ENCODE peak calls at places on chromosomes 16 and 17, in eight cellular contexts. One of them, this sample, is unnamed.

GRCh38 chr17:6323626-6324356 is 111.1 kb downstream of the AIPL1 start:
- DNase-seq in stimulated activated CD4-positive, alpha-beta T cell treated with anti-CD3 and anti-CD28 coated beads, Interleukin-2, amount 100 ng/mL, for 48 hours: no peak
- DNase-seq in NCI-H2081: no peak
- DNase-seq in thoracic aorta: no peak
- DNase-seq in Kasumi-1: no peak
- DNase-seq in foreskin fibroblast: no peak
- DNase-seq in Caki2: peak; percentile 39
- DNase-seq in skeletal muscle cell: no peak
- DNase-seq in this sample: no peak

GRCh38 chr17:44381810-44382209 is 7.6 kb downstream of the ITGA2B start:
- DNase-seq in skeletal muscle cell: no peak
- DNase-seq in Caki2: no peak
- DNase-seq in Kasumi-1: no peak
- DNase-seq in stimulated activated CD4-positive, alpha-beta T cell treated with anti-CD3 and anti-CD28 coated beads, Interleukin-2, amount 100 ng/mL, for 48 hours: no peak
- DNase-seq in NCI-H2081: no peak
- DNase-seq in foreskin fibroblast: no peak
- DNase-seq in thoracic aorta: no peak
- DNase-seq in this sample: no peak

GRCh38 chr17:55402374-55402773 is 19.3 kb downstream of the MMD start:
- DNase-seq in stimulated activated CD4-positive, alpha-beta T cell treated with anti-CD3 and anti-CD28 coated beads, Interleukin-2, amount 100 ng/mL, for 48 hours: no peak
- DNase-seq in thoracic aorta: no peak
- DNase-seq in NCI-H2081: no peak
- DNase-seq in skeletal muscle cell: no peak
- DNase-seq in Kasumi-1: no peak
- DNase-seq in foreskin fibroblast: no peak
- DNase-seq in Caki2: no peak
- DNase-seq in this sample: no peak

GRCh38 chr16:35184356-35184870 is 1725.0 kb downstream of the TP53TG3F start:
- DNase-seq in Caki2: no peak
- DNase-seq in Kasumi-1: no peak
- DNase-seq in skeletal muscle cell: no peak
- DNase-seq in foreskin fibroblast: no peak
- DNase-seq in NCI-H2081: no peak
- DNase-seq in stimulated activated CD4-positive, alpha-beta T cell treated with anti-CD3 and anti-CD28 coated beads, Interleukin-2, amount 100 ng/mL, for 48 hours: no peak
- DNase-seq in thoracic aorta: no peak
- DNase-seq in this sample: no peak

GRCh38 chr17:3685174-3685812 is 10.7 kb downstream of the P2RX5 start:
- DNase-seq in thoracic aorta: no peak
- DNase-seq in skeletal muscle cell: no peak
- DNase-seq in Caki2: no peak
- DNase-seq in Kasumi-1: no peak
- DNase-seq in stimulated activated CD4-positive, alpha-beta T cell treated with anti-CD3 and anti-CD28 coated beads, Interleukin-2, amount 100 ng/mL, for 48 hours: no peak
- DNase-seq in foreskin fibroblast: no peak
- DNase-seq in NCI-H2081: no peak
- DNase-seq in this sample: no peak

GRCh38 chr17:29588561-29589411 is 662 bp downstream of the GIT1 start:
- DNase-seq in stimulated activated CD4-positive, alpha-beta T cell treated with anti-CD3 and anti-CD28 coated beads, Interleukin-2, amount 100 ng/mL, for 48 hours: no peak
- DNase-seq in Kasumi-1: peak; percentile 22
- DNase-seq in foreskin fibroblast: peak; percentile 60
- DNase-seq in Caki2: no peak
- DNase-seq in skeletal muscle cell: no peak
- DNase-seq in NCI-H2081: peak; percentile 27
- DNase-seq in thoracic aorta: no peak
- DNase-seq in this sample: no peak

GRCh38 chr16:66858740-66859396 is 14.7 kb downstream of the CA7 start:
- DNase-seq in skeletal muscle cell: no peak
- DNase-seq in thoracic aorta: no peak
- DNase-seq in stimulated activated CD4-positive, alpha-beta T cell treated with anti-CD3 and anti-CD28 coated beads, Interleukin-2, amount 100 ng/mL, for 48 hours: no peak
- DNase-seq in foreskin fibroblast: peak; percentile 66
- DNase-seq in NCI-H2081: peak; percentile 1
- DNase-seq in Kasumi-1: no peak
- DNase-seq in Caki2: peak; percentile 42
- DNase-seq in this sample: no peak

GRCh38 chr17:49670002-49670401 is 7.9 kb downstream of the SPOP start:
- DNase-seq in Kasumi-1: no peak
- DNase-seq in Caki2: no peak
- DNase-seq in thoracic aorta: no peak
- DNase-seq in stimulated activated CD4-positive, alpha-beta T cell treated with anti-CD3 and anti-CD28 coated beads, Interleukin-2, amount 100 ng/mL, for 48 hours: no peak
- DNase-seq in NCI-H2081: no peak
- DNase-seq in skeletal muscle cell: no peak
- DNase-seq in foreskin fibroblast: no peak
- DNase-seq in this sample: no peak

GRCh38 chr17:57278740-57279387 is 22.5 kb downstream of the MSI2 start:
- DNase-seq in foreskin fibroblast: no peak
- DNase-seq in thoracic aorta: no peak
- DNase-seq in Caki2: no peak
- DNase-seq in stimulated activated CD4-positive, alpha-beta T cell treated with anti-CD3 and anti-CD28 coated beads, Interleukin-2, amount 100 ng/mL, for 48 hours: no peak
- DNase-seq in skeletal muscle cell: no peak
- DNase-seq in NCI-H2081: no peak
- DNase-seq in Kasumi-1: no peak
- DNase-seq in this sample: no peak

GRCh38 chr16:2468725-2469398 is 2.2 kb upstream of the NTN3 start:
- DNase-seq in stimulated activated CD4-positive, alpha-beta T cell treated with anti-CD3 and anti-CD28 coated beads, Interleukin-2, amount 100 ng/mL, for 48 hours: no peak
- DNase-seq in foreskin fibroblast: no peak
- DNase-seq in Kasumi-1: no peak
- DNase-seq in Caki2: no peak
- DNase-seq in NCI-H2081: peak; percentile 95
- DNase-seq in skeletal muscle cell: no peak
- DNase-seq in thoracic aorta: no peak
- DNase-seq in this sample: no peak

GRCh38 chr17:78766225-78766624 is 15.8 kb downstream of the CYTH1 start:
- DNase-seq in thoracic aorta: no peak
- DNase-seq in NCI-H2081: no peak
- DNase-seq in foreskin fibroblast: no peak
- DNase-seq in Caki2: no peak
- DNase-seq in stimulated activated CD4-positive, alpha-beta T cell treated with anti-CD3 and anti-CD28 coated beads, Interleukin-2, amount 100 ng/mL, for 48 hours: no peak
- DNase-seq in skeletal muscle cell: no peak
- DNase-seq in Kasumi-1: no peak
- DNase-seq in this sample: no peak

GRCh38 chr17:57357830-57358426 is 101.6 kb downstream of the MSI2 start:
- DNase-seq in NCI-H2081: no peak
- DNase-seq in foreskin fibroblast: no peak
- DNase-seq in Caki2: no peak
- DNase-seq in thoracic aorta: no peak
- DNase-seq in Kasumi-1: no peak
- DNase-seq in stimulated activated CD4-positive, alpha-beta T cell treated with anti-CD3 and anti-CD28 coated beads, Interleukin-2, amount 100 ng/mL, for 48 hours: no peak
- DNase-seq in skeletal muscle cell: no peak
- DNase-seq in this sample: no peak

GRCh38 chr16:85586360-85587145 is 26.6 kb upstream of the GSE1 start:
- DNase-seq in Kasumi-1: no peak
- DNase-seq in NCI-H2081: peak; percentile 65
- DNase-seq in foreskin fibroblast: peak; percentile 76
- DNase-seq in skeletal muscle cell: no peak
- DNase-seq in thoracic aorta: no peak
- DNase-seq in stimulated activated CD4-positive, alpha-beta T cell treated with anti-CD3 and anti-CD28 coated beads, Interleukin-2, amount 100 ng/mL, for 48 hours: no peak
- DNase-seq in Caki2: no peak
- DNase-seq in this sample: no peak